ENCODE peak calls at places on chromosomes 13 and 19, in nine cellular contexts. T is right cardiac atrium; C is Right ventricle myocardium superior; D is pancreas; F is psoas muscle; L is lower lobe of right lung; M is CD4-positive, CD25-positive, alpha-beta regulatory T cell; P is aorta; A is WTC11. O is an unnamed sample.

GRCh38 chr13:113939905-113940339 is 34.0 kb downstream of the C13orf46 start:
- ATAC-seq in T (no peak), C (no peak), M (no peak), F (no peak), L (no peak), P (no peak), A (no peak), D (peak), O (no peak)

GRCh38 chr13:38624822-38625221 is 62.1 kb upstream of the FREM2 start:
- ATAC-seq in F (no peak), A (peak), P (no peak), L (no peak), C (no peak), M (no peak), D (peak), T (no peak), O (no peak)

GRCh38 chr13:112626124-112626523 is 38.2 kb upstream of the TUBGCP3 start:
- ATAC-seq in T (no peak), C (no peak), F (no peak), M (no peak), P (no peak), D (no peak), L (no peak), A (no peak), O (no peak)

GRCh38 chr13:100899720-100900316 is 225.2 kb upstream of the TMTC4 start:
- ATAC-seq in L (no peak), P (no peak), A (no peak), F (no peak), C (no peak), M (no peak), T (no peak), D (no peak), O (no peak)

GRCh38 chr13:27374126-27374613 is 50.2 kb upstream of the GTF3A start:
- ATAC-seq in M (no peak), F (peak), C (no peak), T (no peak), L (peak), P (no peak), D (peak), A (no peak), O (no peak)

GRCh38 chr19:46373573-46374359 is 26.9 kb downstream of the PPP5C start:
- ATAC-seq in P (peak), A (peak), C (peak), F (peak), D (peak), M (no peak), T (peak), L (peak), O (peak)

GRCh38 chr19:49515767-49516166 is 3.3 kb downstream of the FCGRT start:
- ATAC-seq in P (no peak), T (peak), L (peak), F (peak), C (peak), M (peak), D (peak), A (no peak), O (peak)

GRCh38 chr13:95236774-95237173 is 64.5 kb downstream of the ABCC4 start:
- ATAC-seq in F (no peak), T (no peak), D (no peak), M (no peak), L (peak), C (no peak), P (no peak), A (no peak), O (no peak)

O was measured in gastroesophageal sphincter.